ENCODE peak calls at places on chromosome 20, in five cellular contexts. E is cardiac muscle cell, O is body of pancreas, J is astrocyte of the spinal cord, S is AG04450. G is an unnamed sample.

GRCh38 chr20:23235173-23236027 is 115.2 kb upstream of the NXT1 start:
- DNase-seq in E (peak; percentile 74), O (peak; percentile 35), J (peak; percentile 52), S (no peak), G (peak; percentile 83)

GRCh38 chr20:17680128-17680835 is 1.8 kb downstream of the RRBP1 start:
- DNase-seq in E (peak; percentile 26), O (peak; percentile 72), J (no peak), S (no peak), G (peak; percentile 84)

GRCh38 chr20:46647469-46647868 is 3.8 kb downstream of the SLC13A3 start:
- DNase-seq in E (no peak), O (no peak), J (no peak), S (no peak), G (no peak)

GRCh38 chr20:20024942-20025341 is 7.8 kb downstream of the NAA20 start:
- DNase-seq in E (no peak), O (no peak), J (peak; percentile 26), S (no peak), G (peak; percentile 17)

GRCh38 chr20:11935754-11936551 is 18.3 kb downstream of the BTBD3 start:
- DNase-seq in E (no peak), O (no peak), J (no peak), S (no peak), G (no peak)

GRCh38 chr20:49381558-49382493 is 100.6 kb downstream of the KCNB1 start:
- DNase-seq in E (no peak), O (peak; percentile 93), J (peak; percentile 87), S (no peak), G (peak; percentile 75)

GRCh38 chr20:56924976-56925695 is 296.0 kb downstream of the TFAP2C start:
- DNase-seq in E (peak; percentile 45), O (peak; percentile 58), J (no peak), S (no peak), G (no peak)

GRCh38 chr20:62887860-62888239 is 26.2 kb upstream of the TCFL5 start:
- DNase-seq in E (no peak), O (no peak), J (no peak), S (no peak), G (no peak)

GRCh38 chr20:34791289-34792020 is 34.0 kb downstream of the NCOA6 start:
- DNase-seq in E (no peak), O (no peak), J (peak; percentile 75), S (peak; percentile 10), G (peak; percentile 60)

GRCh38 chr20:64053841-64054661 is 4.6 kb upstream of the SOX18 start:
- DNase-seq in E (peak; percentile 59), O (peak; percentile 25), J (peak; percentile 23), S (no peak), G (peak; percentile 84)

GRCh38 chr20:23009636-23010035 is 25.5 kb upstream of the SSTR4 start:
- DNase-seq in E (no peak), O (no peak), J (no peak), S (no peak), G (no peak)

GRCh38 chr20:38446441-38447209 is 11.5 kb upstream of the SNHG17 start:
- DNase-seq in E (peak; percentile 94), O (peak; percentile 93), J (peak; percentile 94), S (peak; percentile 90), G (peak; percentile 96)

GRCh38 chr20:23187759-23188158 is 101.6 kb upstream of the CD93 start:
- DNase-seq in E (no peak), O (peak; percentile 43), J (no peak), S (no peak), G (peak; percentile 29)

GRCh38 chr20:56625837-56626236 is 3.3 kb upstream of the TFAP2C start:
- DNase-seq in E (no peak), O (no peak), J (no peak), S (no peak), G (no peak)

GRCh38 chr20:49560186-49560585 is 7.8 kb downstream of the PTGIS start:
- DNase-seq in E (no peak), O (no peak), J (no peak), S (no peak), G (no peak)

GRCh38 chr20:36950432-36951197 is 893 bp downstream of the SAMHD1 start:
- DNase-seq in E (no peak), O (peak; percentile 38), J (no peak), S (no peak), G (peak; percentile 32)

GRCh38 chr20:4869290-4870193 is 131.8 kb downstream of the SLC23A2 start:
- DNase-seq in E (no peak), O (no peak), J (peak; percentile 7), S (peak; percentile 49), G (no peak)

GRCh38 chr20:24672886-24673677 is 203.7 kb downstream of the SYNDIG1 start:
- DNase-seq in E (no peak), O (no peak), J (peak; percentile 98), S (peak; percentile 90), G (peak; percentile 92)

GRCh38 chr20:62723351-62723750 is 14.7 kb downstream of the NTSR1 start:
- DNase-seq in E (no peak), O (peak; percentile 78), J (peak; percentile 4), S (no peak), G (no peak)

GRCh38 chr20:19978511-19979210 is 38.5 kb upstream of the NAA20 start:
- DNase-seq in E (no peak), O (peak; percentile 43), J (no peak), S (no peak), G (no peak)

GRCh38 chr20:51563141-51563596 is 20.6 kb upstream of the NFATC2 start:
- DNase-seq in E (no peak), O (no peak), J (no peak), S (no peak), G (no peak)
- H3K4me3 ChIP-seq in E (peak overlapping the region; percentile 33), O (no peak overlapping the region), J (peak overlapping the region; percentile 67), S (peak overlapping the region; percentile 71), G (peak overlapping the region; percentile 59)

GRCh38 chr20:1823421-1823892 is 71.8 kb upstream of the SIRPA start:
- DNase-seq in E (no peak), O (no peak), J (no peak), S (no peak), G (no peak)

GRCh38 chr20:1824834-1825233 is 70.4 kb upstream of the SIRPA start:
- DNase-seq in E (no peak), O (no peak), J (no peak), S (no peak), G (peak; percentile 60)

GRCh38 chr20:1820137-1821074 is 74.8 kb upstream of the SIRPA start:
- DNase-seq in E (no peak), O (no peak), J (peak; percentile 75), S (no peak), G (peak; percentile 54)

GRCh38 chr20:1824177-1824576 is 71.0 kb upstream of the SIRPA start:
- DNase-seq in E (no peak), O (no peak), J (no peak), S (no peak), G (no peak)

DNA sequence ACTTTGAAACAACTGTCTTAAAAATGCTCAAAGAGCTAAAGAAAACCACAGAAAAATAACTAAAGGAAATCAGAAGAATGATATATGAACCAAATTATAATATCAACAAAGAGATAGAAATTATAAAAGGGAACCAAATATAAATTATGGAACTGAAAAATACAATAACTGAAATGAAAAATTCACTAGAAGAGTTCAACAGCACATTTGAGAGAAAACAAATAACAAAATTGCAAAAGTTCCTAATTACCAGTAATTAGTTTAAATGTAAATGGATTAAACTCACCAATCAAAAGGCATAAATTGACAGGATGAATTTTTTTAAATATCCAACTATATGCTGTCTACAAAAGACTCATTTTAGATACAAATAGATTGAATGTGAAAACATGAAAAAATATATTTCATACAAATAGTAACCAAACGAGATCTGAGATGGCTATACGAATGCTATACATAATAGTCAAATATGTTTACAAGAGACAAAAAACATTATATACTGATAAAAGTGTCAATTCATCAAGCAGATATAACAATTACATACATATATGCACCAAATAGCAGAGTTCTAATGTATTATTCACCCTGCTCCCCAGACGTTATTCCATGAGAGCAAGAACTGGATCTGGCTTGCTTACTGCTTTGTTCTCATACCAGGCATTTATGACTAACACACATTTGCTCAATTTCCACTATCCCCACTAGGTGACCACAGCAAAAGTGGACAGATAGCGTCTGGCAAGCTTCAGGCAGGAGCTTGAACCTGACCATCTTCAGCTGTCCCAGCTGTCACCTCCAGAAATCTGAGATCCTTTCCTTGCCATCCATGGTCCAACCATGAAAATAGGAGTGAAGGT is 72.4 kb upstream of the SIRPA start:
- DNase-seq in E (no peak), O (no peak), J (no peak), S (no peak), G (peak; percentile 69)
- TF ChIP-seq CTCF in E (peak; percentile 24), O (no peak), J (peak; percentile 7), S (no peak), G (peak; percentile 18)

DNA sequence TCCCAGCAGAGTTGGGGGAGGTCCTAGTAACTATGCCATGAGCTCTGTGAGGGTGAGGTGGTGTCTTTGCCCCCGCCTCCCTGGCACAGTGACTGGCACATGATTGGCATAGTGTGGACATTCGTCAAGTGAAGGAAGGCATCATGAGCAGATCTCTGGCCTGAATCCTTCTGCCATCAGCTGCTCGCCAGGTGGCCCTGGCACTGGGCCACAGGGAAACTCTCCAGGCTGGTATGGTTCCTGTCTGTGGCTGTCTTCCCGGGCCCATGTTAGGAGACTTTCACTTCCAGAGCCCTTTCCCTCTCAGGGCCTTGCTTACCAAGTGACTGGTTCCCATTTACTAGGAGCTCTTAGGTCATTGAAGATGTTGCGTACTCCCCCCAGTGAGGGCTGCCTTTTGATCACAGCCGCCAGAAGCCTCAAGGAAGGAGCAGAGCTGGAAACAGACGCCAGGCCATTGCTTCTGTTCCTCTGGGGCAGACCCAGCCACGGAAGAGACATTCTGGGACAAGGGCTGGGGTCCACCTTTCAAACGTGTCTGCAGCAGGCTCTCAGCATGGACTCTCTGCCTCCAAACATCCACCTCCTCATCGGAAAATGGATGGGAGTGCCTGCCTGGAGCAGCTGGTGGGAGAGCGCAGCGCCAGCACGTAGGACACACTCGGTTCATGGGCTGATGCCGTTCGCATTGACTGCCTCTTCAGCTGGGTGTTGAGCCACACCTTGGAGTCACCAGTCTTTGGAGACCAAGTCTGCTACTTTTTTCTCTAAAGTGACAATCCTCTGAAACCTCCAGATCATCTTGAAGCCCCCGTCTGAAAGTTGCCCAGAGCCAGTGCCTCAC is 67.2 kb downstream of the PTPN1 start:
- DNase-seq in E (no peak), O (peak; percentile 86), J (no peak), S (no peak), G (no peak)
- H3K4me3 ChIP-seq in E (no peak overlapping the region), O (no peak overlapping the region), J (no peak overlapping the region), S (no peak overlapping the region), G (no peak overlapping the region)

GRCh38 chr20:32019563-32020463 is 9.6 kb downstream of the CCM2L start:
- DNase-seq in E (no peak), O (no peak), J (no peak), S (no peak), G (no peak)

GRCh38 chr20:32019156-32019510 is 8.9 kb downstream of the CCM2L start:
- DNase-seq in E (peak; percentile 52), O (peak; percentile 38), J (no peak), S (no peak), G (no peak)

GRCh38 chr20:32018269-32019155 is 8.3 kb downstream of the CCM2L start:
- DNase-seq in E (peak; percentile 73), O (peak; percentile 89), J (no peak), S (no peak), G (no peak)

GRCh38 chr20:32021091-32021490 is 10.9 kb downstream of the CCM2L start:
- DNase-seq in E (no peak), O (no peak), J (no peak), S (no peak), G (no peak)

DNA sequence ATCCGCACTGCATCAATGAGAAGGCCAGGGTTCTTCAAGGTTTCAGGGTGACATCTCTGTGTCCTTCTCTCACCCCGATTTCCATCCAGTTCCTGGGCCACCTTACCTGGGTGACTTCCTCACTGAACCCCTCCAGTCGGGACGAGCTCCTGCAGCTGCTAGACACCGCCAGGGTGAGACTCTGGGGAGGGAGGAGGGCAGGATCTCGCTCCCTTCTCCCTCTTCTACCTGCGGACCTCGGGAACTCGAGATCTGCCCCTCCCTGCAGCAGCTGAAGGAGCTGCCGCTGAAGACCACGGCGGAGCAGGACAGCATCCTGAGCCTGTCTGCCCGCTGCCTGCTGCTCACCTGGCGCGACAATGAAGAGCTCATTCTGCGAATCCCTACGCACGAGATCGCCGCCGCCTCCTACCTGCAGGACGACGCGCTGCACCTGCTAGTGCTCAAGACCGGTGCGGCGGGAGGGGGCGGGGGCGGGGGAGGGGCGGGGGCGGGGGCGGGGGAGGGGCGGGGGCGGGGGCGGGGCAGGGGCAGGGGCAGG is 7.5 kb downstream of the CCM2L start:
- DNase-seq in E (peak; percentile 55), O (peak; percentile 87), J (no peak), S (no peak), G (no peak)
- TF ChIP-seq CTCF in E (no peak), O (peak; percentile 56), J (no peak), S (no peak), G (no peak)